ENCODE peak calls at places on chromosomes 13 and 19, in four cellular contexts. U is endothelial cell of umbilical vein, G is keratinocyte, D is K562. F is an unnamed sample.

GRCh38 chr19:41887711-41888382 is 4.9 kb downstream of the ARHGEF1 start:
- DNase-seq in U (no peak), G (peak; percentile 98), D (no peak), F (peak; percentile 64)

GRCh38 chr13:70634893-70635292 is 526.6 kb upstream of the KLHL1 start:
- DNase-seq in U (peak; percentile 36), G (no peak), D (no peak), F (no peak)

GRCh38 chr19:30666301-30666803 is 294.2 kb downstream of the ZNF536 start:
- DNase-seq in U (peak; percentile 22), G (no peak), D (peak; percentile 51), F (peak; percentile 13)

GRCh38 chr19:40465025-40465780 is at the start of gene BLVRB:
- DNase-seq in U (no peak), G (no peak), D (peak; percentile 25), F (peak; percentile 52)

GRCh38 chr13:94020833-94021232 is 458.6 kb downstream of the DCT start:
- DNase-seq in U (no peak), G (no peak), D (no peak), F (peak; percentile 76)

GRCh38 chr19:15280915-15281683 is 48.9 kb upstream of the EPHX3 start:
- DNase-seq in U (peak; percentile 53), G (no peak), D (peak; percentile 39), F (peak; percentile 89)

GRCh38 chr19:55253842-55254624 is 4.8 kb downstream of the PPP6R1 start:
- DNase-seq in U (peak; percentile 25), G (no peak), D (no peak), F (no peak)

GRCh38 chr13:26062853-26063444 is 11.1 kb upstream of the SHISA2 start:
- DNase-seq in U (peak; percentile 64), G (no peak), D (no peak), F (peak; percentile 33)

GRCh38 chr13:33205804-33206221 is 79.7 kb downstream of the STARD13 start:
- DNase-seq in U (peak; percentile 80), G (no peak), D (no peak), F (peak; percentile 62)

GRCh38 chr13:74715718-74716117 is 581.5 kb upstream of the KLF12 start:
- DNase-seq in U (no peak), G (no peak), D (no peak), F (no peak)

GRCh38 chr13:80029170-80029569 is 311.8 kb downstream of the SPRY2 start:
- DNase-seq in U (no peak), G (no peak), D (no peak), F (no peak)

GRCh38 chr13:51614350-51614786 is 30.1 kb downstream of the WDFY2 start:
- DNase-seq in U (no peak), G (no peak), D (no peak), F (no peak)

GRCh38 chr13:112060431-112060830 is 6.5 kb upstream of the SOX1 start:
- DNase-seq in U (no peak), G (no peak), D (no peak), F (no peak)

GRCh38 chr13:102231486-102231885 is 170.4 kb downstream of the FGF14 start:
- DNase-seq in U (no peak), G (no peak), D (no peak), F (no peak)

GRCh38 chr19:16834747-16835146 is 5.5 kb downstream of the SIN3B start:
- DNase-seq in U (no peak), G (no peak), D (no peak), F (peak; percentile 28)

GRCh38 chr19:44776402-44777096 is 1.1 kb upstream of the CBLC start:
- DNase-seq in U (no peak), G (peak; percentile 92), D (no peak), F (no peak)

GRCh38 chr19:45293682-45294081 is 29.0 kb downstream of the CKM start:
- DNase-seq in U (no peak), G (no peak), D (no peak), F (no peak)

GRCh38 chr19:41933693-41934426 is 5.6 kb upstream of the ERFL start:
- DNase-seq in U (no peak), G (no peak), D (no peak), F (no peak)

GRCh38 chr13:39419866-39420265 is 183.1 kb downstream of the LHFPL6 start:
- DNase-seq in U (no peak), G (no peak), D (no peak), F (no peak)

GRCh38 chr13:39418424-39418823 is 184.6 kb downstream of the LHFPL6 start:
- DNase-seq in U (no peak), G (no peak), D (no peak), F (no peak)

GRCh38 chr13:39417131-39417530 is 185.9 kb downstream of the LHFPL6 start:
- DNase-seq in U (no peak), G (no peak), D (no peak), F (no peak)

GRCh38 chr13:39419068-39419467 is 183.9 kb downstream of the LHFPL6 start:
- DNase-seq in U (no peak), G (no peak), D (no peak), F (no peak)

GRCh38 chr13:39417643-39418042 is 185.3 kb downstream of the LHFPL6 start:
- DNase-seq in U (peak; percentile 74), G (no peak), D (no peak), F (peak; percentile 72)
- H3K9me1 ChIP-seq in U (no peaks in the 10 kb centered on the region), G (no peaks in the 10 kb centered on the region), D (no peaks in the 10 kb centered on the region), F (no peaks in the 10 kb centered on the region)

GRCh38 chr19:11347546-11347945 is 1.2 kb downstream of the CCDC159 start:
- DNase-seq in U (no peak), G (no peak), D (no peak), F (no peak)
- H3K9me1 ChIP-seq in U (no peaks in the 10 kb centered on the region), G (peaks cover 4% of the 10 kb centered on the region), D (peaks cover 2% of the 10 kb centered on the region), F (peaks cover 5% of the 10 kb centered on the region)

GRCh38 chr13:82294226-82294625 is 1588.0 kb downstream of the SLITRK1 start:
- DNase-seq in U (no peak), G (no peak), D (no peak), F (no peak)
- H3K9me1 ChIP-seq in U (no peaks in the 10 kb centered on the region), G (no peaks in the 10 kb centered on the region), D (no peaks in the 10 kb centered on the region), F (no peaks in the 10 kb centered on the region)

GRCh38 chr19:32196690-32197420 is 148.6 kb upstream of the ZNF507 start:
- DNase-seq in U (no peak), G (no peak), D (no peak), F (no peak)
- H3K9me1 ChIP-seq in U (no peaks in the 10 kb centered on the region), G (no peaks in the 10 kb centered on the region), D (no peaks in the 10 kb centered on the region), F (no peaks in the 10 kb centered on the region)

GRCh38 chr13:39217471-39217870 is 179.2 kb downstream of the NHLRC3 start:
- DNase-seq in U (no peak), G (no peak), D (no peak), F (no peak)

GRCh38 chr13:39210961-39211534 is 172.8 kb downstream of the NHLRC3 start:
- DNase-seq in U (no peak), G (peak; percentile 26), D (no peak), F (no peak)

GRCh38 chr13:39209731-39210633 is 171.7 kb downstream of the NHLRC3 start:
- DNase-seq in U (no peak), G (no peak), D (no peak), F (peak; percentile 11)

GRCh38 chr13:39215971-39216370 is 177.7 kb downstream of the NHLRC3 start:
- DNase-seq in U (no peak), G (no peak), D (no peak), F (no peak)
- H3K9me1 ChIP-seq in U (no peaks in the 10 kb centered on the region), G (no peaks in the 10 kb centered on the region), D (no peaks in the 10 kb centered on the region), F (no peaks in the 10 kb centered on the region)